ENCODE peak calls at places on chromosome 5, in nine cellular contexts. W is IMR-90, I is uterus, O is sigmoid colon, M is body of pancreas, A is tibial nerve, Y is A549, R is HCT116, Z is NB4. N is an unnamed sample.

GRCh38 chr5:24591426-24591825 is 53.4 kb downstream of the CDH10 start:
- DNase-seq in O (no peak), I (no peak), Y (no peak), W (no peak), Z (no peak), M (no peak), R (no peak), A (no peak), N (no peak)

GRCh38 chr5:669111-669841 is 23.9 kb downstream of the TPPP start:
- DNase-seq in M (no peak), R (no peak), I (no peak), Y (no peak), A (no peak), W (no peak), Z (peak; percentile 27), O (peak; percentile 76), N (no peak)

GRCh38 chr5:170892201-170892600 is 30.4 kb downstream of the RANBP17 start:
- DNase-seq in M (no peak), A (no peak), Z (no peak), O (no peak), W (peak; percentile 90), I (no peak), R (no peak), Y (no peak), N (no peak)

GRCh38 chr5:74543162-74543995 is 97.1 kb downstream of the ENC1 start:
- DNase-seq in Z (peak; percentile 9), Y (peak; percentile 81), R (peak; percentile 82), O (no peak), I (peak; percentile 42), A (no peak), M (peak; percentile 78), W (peak; percentile 80), N (no peak)

GRCh38 chr5:116738948-116739339 is 164.3 kb upstream of the SEMA6A start:
- DNase-seq in Z (no peak), Y (no peak), O (no peak), A (no peak), M (no peak), I (no peak), R (no peak), W (no peak), N (no peak)

GRCh38 chr5:32390819-32391591 is 53.5 kb downstream of the ZFR start:
- DNase-seq in Z (peak; percentile 83), Y (no peak), A (no peak), M (peak; percentile 6), O (no peak), W (peak; percentile 95), I (peak; percentile 28), R (peak; percentile 7), N (no peak)

GRCh38 chr5:145797336-145797735 is 37.8 kb downstream of the PRELID2 start:
- DNase-seq in M (no peak), A (no peak), Y (no peak), Z (peak; percentile 13), W (peak; percentile 59), O (no peak), R (no peak), I (no peak), N (no peak)

GRCh38 chr5:169742773-169743296 is 105.8 kb downstream of the DOCK2 start:
- DNase-seq in M (no peak), R (no peak), Y (no peak), W (peak; percentile 76), A (no peak), O (no peak), Z (no peak), I (no peak), N (no peak)

GRCh38 chr5:162593881-162594280 is 526.3 kb downstream of the GABRG2 start:
- DNase-seq in M (no peak), R (no peak), W (no peak), O (no peak), Y (no peak), Z (peak; percentile 7), A (no peak), I (no peak), N (no peak)

GRCh38 chr5:141782991-141783598 is 95.1 kb downstream of the PCDH1 start:
- DNase-seq in Z (no peak), I (no peak), W (no peak), A (no peak), O (no peak), R (no peak), M (no peak), Y (peak; percentile 25), N (no peak)

GRCh38 chr5:127281609-127282008 is 9.0 kb upstream of the MEGF10 start:
- DNase-seq in R (no peak), Z (no peak), Y (no peak), A (no peak), M (no peak), O (no peak), W (no peak), I (no peak), N (no peak)

GRCh38 chr5:139494256-139494655 is 11.7 kb upstream of the STING1 start:
- DNase-seq in I (no peak), O (no peak), A (no peak), W (no peak), M (no peak), R (no peak), Z (no peak), Y (no peak), N (no peak)

GRCh38 chr5:61779743-61780142 is 447.7 kb downstream of the ZSWIM6 start:
- DNase-seq in A (no peak), O (no peak), I (no peak), Z (no peak), W (no peak), Y (no peak), M (no peak), R (no peak), N (no peak)

GRCh38 chr5:54990751-54991349 is 5.5 kb upstream of the ESM1 start:
- DNase-seq in R (no peak), W (peak; percentile 84), I (no peak), Z (no peak), M (no peak), A (no peak), O (no peak), Y (no peak), N (no peak)

GRCh38 chr5:127833999-127834953 is 131.1 kb downstream of the CCDC192 start:
- DNase-seq in M (no peak), I (no peak), Z (peak; percentile 67), R (no peak), A (no peak), W (no peak), O (no peak), Y (no peak), N (no peak)

GRCh38 chr5:80654054-80654390 is 430 bp upstream of the MSH3 start:
- DNase-seq in Z (peak; percentile 75), O (no peak), W (no peak), Y (peak; percentile 25), R (no peak), M (no peak), A (no peak), I (no peak), N (no peak)

GRCh38 chr5:80653497-80653896 is 955 bp upstream of the MSH3 start:
- DNase-seq in Y (no peak), O (no peak), R (no peak), Z (peak; percentile 1), A (no peak), M (no peak), I (no peak), W (no peak), N (no peak)

GRCh38 chr5:80655231-80655784 is 525 bp upstream of the DHFR start:
- DNase-seq in M (no peak), Y (no peak), Z (peak; percentile 30), I (no peak), R (no peak), O (no peak), A (no peak), W (peak; percentile 32), N (no peak)

GRCh38 chr5:80656425-80656824 is 1.6 kb upstream of the DHFR start:
- DNase-seq in A (no peak), W (peak; percentile 52), I (no peak), R (no peak), Z (peak; percentile 12), O (no peak), Y (no peak), M (no peak), N (no peak)

GRCh38 chr5:80654391-80655230 is at the start of the genes DHFR and MSH3:
- DNase-seq in I (peak; percentile 85), W (peak; percentile 83), M (peak; percentile 91), A (peak; percentile 84), Z (peak; percentile 96), R (peak; percentile 85), Y (peak; percentile 85), O (peak; percentile 89), N (peak; percentile 79)
- TF ChIP-seq POLR2A in I (no peak), W (peak; percentile 69), M (peak; percentile 65), A (no peak), Z (peak; percentile 45), R (peak; percentile 84), Y (peak; percentile 79), O (no peak), N (no peak)

GRCh38 chr5:134547999-134548626 is 22.6 kb downstream of the JADE2 start:
- DNase-seq in R (no peak), A (no peak), I (no peak), O (no peak), M (no peak), Y (no peak), W (no peak), Z (no peak), N (no peak)

GRCh38 chr5:134550271-134551214 is 25.1 kb downstream of the JADE2 start:
- DNase-seq in O (no peak), Y (no peak), Z (no peak), R (no peak), W (peak; percentile 59), I (no peak), A (no peak), M (no peak), N (no peak)

GRCh38 chr5:134549714-134550113 is 24.2 kb downstream of the JADE2 start:
- DNase-seq in W (peak; percentile 84), R (no peak), Z (peak; percentile 50), Y (no peak), I (no peak), O (no peak), M (no peak), A (no peak), N (no peak)

GRCh38 chr5:134545070-134545868 is 19.8 kb downstream of the JADE2 start:
- DNase-seq in A (peak; percentile 60), O (peak; percentile 94), R (no peak), W (no peak), Z (peak; percentile 95), I (peak; percentile 83), M (no peak), Y (no peak), N (peak; percentile 90)

GRCh38 chr5:134547579-134547978 is 22.1 kb downstream of the JADE2 start:
- DNase-seq in Y (no peak), I (peak; percentile 59), Z (no peak), O (peak; percentile 81), M (peak; percentile 69), W (peak; percentile 93), A (no peak), R (no peak), N (no peak)
- H3K4me3 ChIP-seq in Y (no peak overlapping the region), I (no peak overlapping the region), Z (no peak overlapping the region), O (no peak overlapping the region), M (no peak overlapping the region), W (no peak overlapping the region), A (no peak overlapping the region), R (no peak overlapping the region), N (no peak overlapping the region)

GRCh38 chr5:107104774-107105050 is 566.0 kb downstream of the EFNA5 start:
- DNase-seq in R (no peak), Y (peak; percentile 10), A (no peak), M (peak; percentile 56), I (no peak), Z (no peak), O (no peak), W (no peak), N (no peak)
- TF ChIP-seq CTCF in R (no peak), Y (peak; percentile 48), A (no peak), M (peak; percentile 58), I (no peak), Z (no peak), O (no peak), W (no peak), N (no peak)

GRCh38 chr5:136164226-136164625 is 28.7 kb downstream of the SMIM32 start:
- DNase-seq in A (no peak), M (no peak), R (no peak), O (no peak), W (no peak), Y (no peak), I (no peak), Z (no peak), N (no peak)
- TF ChIP-seq POLR2A in A (no peak), M (no peak), R (no peak), O (no peak), W (no peak), Y (no peak), I (no peak), Z (no peak), N (no peak)